ENCODE peak calls at places on chromosomes 7 and 10, in six cellular contexts. H is aorta, M is keratinocyte, T is stomach, V is sigmoid colon, K is uterus. W is an unnamed sample.

GRCh38 chr10:131001438-131001837 is 310.1 kb downstream of the TCERG1L start:
- DNase-seq in V (no peak), T (no peak), K (no peak), H (no peak), M (no peak), W (peak)

GRCh38 chr7:86747698-86748097 is 104.0 kb downstream of the GRM3 start:
- DNase-seq in M (no peak), H (no peak), K (no peak), T (no peak), V (no peak), W (no peak)

GRCh38 chr7:28867181-28867580 is 90.9 kb downstream of the TRIL start:
- DNase-seq in T (no peak), H (no peak), K (no peak), V (no peak), M (no peak), W (no peak)

GRCh38 chr10:93058139-93058538 is 2.5 kb upstream of the CYP26C1 start:
- DNase-seq in V (no peak), H (no peak), T (no peak), K (no peak), M (no peak), W (no peak)

GRCh38 chr10:98628241-98628640 is 181.5 kb upstream of the HPS1 start:
- DNase-seq in H (no peak), V (no peak), M (no peak), K (no peak), T (no peak), W (no peak)

GRCh38 chr7:157795199-157795598 is 458.4 kb downstream of the DNAJB6 start:
- DNase-seq in T (no peak), H (no peak), V (no peak), M (no peak), K (no peak), W (no peak)

GRCh38 chr10:96919785-96920425 is 87.8 kb downstream of the LCOR start:
- DNase-seq in V (no peak), H (no peak), M (no peak), K (no peak), T (no peak), W (no peak)

GRCh38 chr10:870564-871166 is 60.8 kb downstream of the LARP4B start:
- DNase-seq in K (no peak), M (no peak), H (no peak), V (no peak), T (no peak), W (no peak)

GRCh38 chr10:102409604-102410426 is 8.8 kb downstream of the PSD start:
- DNase-seq in V (no peak), T (no peak), M (no peak), K (no peak), H (no peak), W (no peak)

GRCh38 chr10:96473866-96474265 is 39.9 kb downstream of the TLL2 start:
- DNase-seq in V (no peak), M (no peak), K (no peak), H (no peak), T (no peak), W (no peak)

GRCh38 chr7:28481131-28481926 is 69.0 kb downstream of the CREB5 start:
- DNase-seq in T (no peak), K (no peak), H (no peak), V (no peak), M (no peak), W (no peak)

GRCh38 chr7:26646666-26647065 is 217.7 kb downstream of the SKAP2 start:
- DNase-seq in H (no peak), T (no peak), M (no peak), K (no peak), V (no peak), W (no peak)

GRCh38 chr10:89879121-89879520 is 177.7 kb downstream of the KIF20B start:
- DNase-seq in H (no peak), K (no peak), M (no peak), T (no peak), V (no peak), W (no peak)

GRCh38 chr7:47418910-47419309 is 163.0 kb downstream of the TNS3 start:
- DNase-seq in M (no peak), T (no peak), H (no peak), V (peak), K (no peak), W (no peak)

GRCh38 chr10:98376485-98376884 is 38.5 kb downstream of the PYROXD2 start:
- DNase-seq in T (no peak), K (no peak), H (no peak), V (no peak), M (no peak), W (no peak)

GRCh38 chr7:92749832-92750231 is 86.5 kb downstream of the CDK6 start:
- DNase-seq in K (no peak), M (no peak), V (no peak), H (no peak), T (no peak), W (no peak)

GRCh38 chr7:151195616-151196450 is 8.8 kb upstream of the ASB10 start:
- DNase-seq in H (no peak), K (no peak), T (no peak), M (no peak), V (no peak), W (no peak)

GRCh38 chr10:63700209-63700934 is 179.2 kb downstream of the REEP3 start:
- DNase-seq in K (peak), H (peak), T (no peak), V (no peak), M (peak), W (no peak)

GRCh38 chr10:91054325-91054724 is 133.4 kb upstream of the ANKRD1 start:
- DNase-seq in V (no peak), M (no peak), H (no peak), T (no peak), K (no peak), W (no peak)

GRCh38 chr10:124093076-124093773 is at the start of gene CHST15:
- DNase-seq in H (peak), K (peak), M (no peak), T (peak), V (peak), W (peak)

GRCh38 chr7:95526128-95526738 is 40.5 kb downstream of the ASB4 start:
- DNase-seq in T (no peak), K (no peak), V (no peak), H (no peak), M (no peak), W (no peak)

GRCh38 chr7:105097619-105098018 is 83.6 kb downstream of the KMT2E start:
- DNase-seq in K (no peak), V (no peak), H (no peak), T (no peak), M (no peak), W (no peak)

GRCh38 chr10:97138174-97138573 is 47.6 kb downstream of the SLIT1 start:
- DNase-seq in M (no peak), H (no peak), T (no peak), V (no peak), K (no peak), W (no peak)

GRCh38 chr10:114708717-114709352 is 50.8 kb upstream of the ABLIM1 start:
- DNase-seq in K (no peak), H (no peak), V (no peak), T (no peak), M (no peak), W (no peak)

GRCh38 chr7:84663224-84663623 is 468.6 kb upstream of the SEMA3A start:
- DNase-seq in K (no peak), M (no peak), T (no peak), H (no peak), V (no peak), W (no peak)

GRCh38 chr7:148802101-148802493 is 82.0 kb downstream of the EZH2 start:
- DNase-seq in T (no peak), H (no peak), V (no peak), K (no peak), M (no peak), W (no peak)

DNA sequence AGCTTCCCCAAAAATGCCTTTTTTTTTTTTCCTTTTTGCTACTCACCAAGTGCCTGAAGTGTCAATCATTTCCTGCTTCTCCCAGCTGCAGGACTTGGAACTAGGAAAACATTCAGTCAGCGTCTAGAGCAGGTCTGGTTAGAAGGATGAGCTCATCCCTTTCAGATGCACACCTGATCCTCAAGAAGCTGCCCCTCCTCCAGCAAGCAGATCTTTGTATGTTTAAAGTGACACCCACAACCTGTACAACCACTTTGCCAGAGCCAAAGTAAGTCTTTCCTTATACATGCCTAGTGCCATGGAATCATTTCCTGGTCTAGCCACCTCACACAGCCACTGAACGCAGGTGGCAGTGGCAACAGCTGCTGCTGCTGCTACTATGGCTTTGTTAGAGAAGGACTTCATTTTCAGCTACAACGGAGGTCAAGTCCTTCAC is 10.4 kb upstream of the USP54 start:
- DNase-seq in T (peak), H (no peak), K (no peak), M (peak), V (no peak), W (peak)
- H3K27ac ChIP-seq in T (peak), H (no peak), K (no peak), M (peak), V (no peak), W (no peak)

DNA sequence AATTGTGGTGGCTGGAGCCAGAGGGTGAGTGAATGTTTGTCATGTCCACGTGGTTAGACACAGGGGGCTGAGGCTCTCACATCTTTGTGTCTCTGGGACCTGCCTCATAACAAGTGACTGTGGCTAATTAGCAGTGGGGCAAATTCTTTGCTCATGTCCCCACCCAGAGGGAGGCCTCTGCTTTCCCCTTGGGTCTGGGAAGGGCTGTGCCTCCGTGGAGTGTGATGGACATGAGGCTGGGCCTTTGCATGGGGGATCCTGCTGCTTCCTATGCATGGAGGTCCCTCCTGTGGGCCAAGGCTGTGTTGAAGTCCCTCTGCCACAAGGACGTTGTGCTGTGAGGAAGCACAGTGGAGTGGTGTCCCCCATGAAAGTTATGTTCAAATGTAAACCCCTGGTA is 327.4 kb upstream of the SHH start:
- DNase-seq in V (no peak), M (no peak), K (no peak), H (no peak), T (no peak), W (no peak)
- H3K27ac ChIP-seq in V (no peak), M (no peak), K (no peak), H (no peak), T (no peak), W (no peak)

GRCh38 chr10:125152646-125153368 is 7.6 kb downstream of the CTBP2 start:
- DNase-seq in V (peak), K (peak), T (peak), H (peak), M (no peak), W (peak)
- H3K27ac ChIP-seq in V (peak), K (peak), T (peak), H (peak), M (peak), W (peak)

GRCh38 chr10:129941199-129942018 is 22.7 kb downstream of the EBF3 start:
- DNase-seq in M (no peak), K (no peak), V (peak), T (peak), H (no peak), W (no peak)

GRCh38 chr10:129942019-129942277 is 22.1 kb downstream of the EBF3 start:
- DNase-seq in H (no peak), V (peak), T (peak), M (no peak), K (no peak), W (no peak)

GRCh38 chr10:129945031-129945430 is 19.0 kb downstream of the EBF3 start:
- DNase-seq in K (no peak), V (peak), T (no peak), M (no peak), H (no peak), W (no peak)

GRCh38 chr10:129942391-129942790 is 21.7 kb downstream of the EBF3 start:
- DNase-seq in H (no peak), T (peak), V (peak), K (no peak), M (no peak), W (no peak)

GRCh38 chr10:129942936-129943724 is 20.9 kb downstream of the EBF3 start:
- DNase-seq in T (peak), H (no peak), K (no peak), M (no peak), V (peak), W (no peak)
- H3K27ac ChIP-seq in T (no peak), H (no peak), K (no peak), M (no peak), V (no peak), W (no peak)

GRCh38 chr7:129401228-129401967 is 32.8 kb upstream of the STRIP2 start:
- DNase-seq in K (no peak), M (no peak), T (no peak), V (no peak), H (no peak), W (no peak)
- H3K27ac ChIP-seq in K (no peak), M (no peak), T (no peak), V (no peak), H (no peak), W (no peak)

DNA sequence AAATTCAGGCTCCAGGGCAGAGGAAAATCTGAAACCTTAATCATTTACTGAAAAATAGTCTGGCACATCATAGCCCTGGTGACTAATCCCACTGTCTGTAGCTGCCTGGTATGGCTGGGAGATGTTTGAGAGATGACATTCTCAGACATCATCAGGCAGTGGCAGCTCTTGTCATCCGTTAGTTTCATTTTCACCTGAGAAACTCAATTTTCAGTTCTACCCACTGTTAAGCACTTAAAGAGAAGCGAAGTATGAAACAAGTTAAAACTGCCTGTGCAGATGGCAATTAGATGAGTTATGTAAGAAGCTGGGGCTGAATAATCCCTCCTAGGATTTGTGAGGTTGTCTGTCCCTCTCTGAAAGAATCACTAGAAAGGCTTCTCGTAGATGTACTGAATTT is 150.2 kb downstream of the NSUN6 start:
- DNase-seq in H (no peak), V (no peak), M (no peak), K (no peak), T (no peak), W (no peak)
- H3K27ac ChIP-seq in H (no peak), V (no peak), M (no peak), K (no peak), T (no peak), W (peak)

W was measured in lung.